ENCODE peak calls at places on chromosomes 4 and X, in six cellular contexts. V is H1; Q is cardiac muscle cell; S is upper lobe of right lung; A is A549; U is CD8-positive, alpha-beta T cell. M is an unnamed sample.

GRCh38 chr4:17665346-17665745 is 50.9 kb downstream of the MED28 start:
- DNase-seq in S (no peak), A (no peak), Q (no peak), V (no peak), U (no peak), M (no peak)

GRCh38 chr4:26206339-26206738 is 114.5 kb upstream of the RBPJ start:
- DNase-seq in V (no peak), Q (no peak), U (no peak), S (no peak), A (no peak), M (no peak)

GRCh38 chr4:102817021-102817605 is 10.2 kb downstream of the UBE2D3 start:
- DNase-seq in A (no peak), V (no peak), Q (no peak), S (no peak), U (no peak), M (no peak)

GRCh38 chrX:64204252-64204651 is 1.3 kb downstream of the AMER1 start:
- DNase-seq in V (peak; percentile 41), Q (no peak), S (peak; percentile 61), A (no peak), U (no peak), M (no peak)

GRCh38 chr4:157290622-157291021 is 70.1 kb downstream of the GRIA2 start:
- DNase-seq in V (no peak), S (no peak), U (no peak), Q (no peak), A (no peak), M (no peak)

GRCh38 chrX:10512258-10512657 is 108.1 kb downstream of the MID1 start:
- DNase-seq in Q (no peak), V (no peak), U (no peak), S (no peak), A (no peak), M (no peak)

GRCh38 chr4:61828960-61829359 is 628.8 kb downstream of the ADGRL3 start:
- DNase-seq in A (no peak), V (no peak), U (no peak), Q (no peak), S (no peak), M (no peak)

GRCh38 chrX:148806145-148806868 is 305.9 kb downstream of the AFF2 start:
- DNase-seq in S (no peak), Q (no peak), V (peak; percentile 42), U (no peak), A (no peak), M (no peak)

GRCh38 chr4:74464291-74464690 is 19.4 kb downstream of the AREG start:
- DNase-seq in S (no peak), U (no peak), A (no peak), V (no peak), Q (no peak), M (no peak)

GRCh38 chrX:34521563-34521962 is 135.5 kb downstream of the TMEM47 start:
- DNase-seq in Q (no peak), A (peak; percentile 10), U (no peak), S (no peak), V (peak; percentile 39), M (no peak)

GRCh38 chr4:168177546-168178149 is 85.3 kb downstream of the ANXA10 start:
- DNase-seq in Q (no peak), V (no peak), U (no peak), A (no peak), S (no peak), M (no peak)

GRCh38 chr4:3723232-3723642 is 42.9 kb upstream of the ADRA2C start:
- DNase-seq in S (no peak), U (no peak), A (no peak), V (no peak), Q (no peak), M (no peak)

GRCh38 chr4:176818531-176818930 is 25.8 kb upstream of the VEGFC start:
- DNase-seq in S (no peak), A (no peak), Q (no peak), V (no peak), U (no peak), M (no peak)

GRCh38 chrX:63673896-63674295 is 111.1 kb downstream of the ARHGEF9 start:
- DNase-seq in U (no peak), A (no peak), S (no peak), V (no peak), Q (no peak), M (no peak)

GRCh38 chr4:140309124-140309870 is 64.1 kb upstream of the SCOC start:
- DNase-seq in U (no peak), V (no peak), A (peak; percentile 1), Q (no peak), S (no peak), M (no peak)

GRCh38 chrX:65035451-65035779 is 59.2 kb upstream of the ZC4H2 start:
- DNase-seq in Q (no peak), A (no peak), S (no peak), U (no peak), V (peak; percentile 46), M (peak; percentile 9)

GRCh38 chrX:63747331-63747730 is 37.7 kb downstream of the ARHGEF9 start:
- DNase-seq in A (no peak), V (no peak), S (no peak), U (no peak), Q (peak; percentile 14), M (no peak)

GRCh38 chr4:22686156-22686555 is 6.6 kb upstream of the GBA3 start:
- DNase-seq in V (no peak), S (no peak), Q (no peak), U (no peak), A (no peak), M (no peak)

GRCh38 chrX:133685806-133686205 is 270.5 kb upstream of the GPC4 start:
- DNase-seq in A (no peak), S (no peak), V (no peak), Q (no peak), U (no peak), M (no peak)

GRCh38 chr4:42309571-42310260 is 87.6 kb upstream of the SHISA3 start:
- DNase-seq in V (no peak), A (no peak), S (no peak), Q (no peak), U (no peak), M (no peak)

GRCh38 chr4:54525602-54526001 is 132.2 kb upstream of the KIT start:
- DNase-seq in V (no peak), Q (no peak), U (no peak), S (no peak), A (peak; percentile 15), M (no peak)

GRCh38 chr4:1815997-1816860 is 23.1 kb downstream of the FGFR3 start:
- DNase-seq in U (no peak), A (no peak), Q (no peak), S (no peak), V (no peak), M (no peak)

GRCh38 chrX:14865201-14865600 is 7.7 kb downstream of the FANCB start:
- DNase-seq in U (no peak), Q (no peak), V (no peak), S (no peak), A (no peak), M (no peak)

GRCh38 chr4:95532305-95532704 is 16.5 kb downstream of the UNC5C start:
- DNase-seq in A (no peak), V (no peak), S (no peak), Q (no peak), U (no peak), M (no peak)

GRCh38 chr4:95531141-95531540 is 17.6 kb downstream of the UNC5C start:
- DNase-seq in A (no peak), V (no peak), Q (peak; percentile 37), U (no peak), S (no peak), M (no peak)

GRCh38 chr4:95534032-95534431 is 14.7 kb downstream of the UNC5C start:
- DNase-seq in A (no peak), S (no peak), Q (no peak), V (no peak), U (no peak), M (no peak)

GRCh38 chr4:95535180-95535579 is 13.6 kb downstream of the UNC5C start:
- DNase-seq in S (no peak), V (no peak), U (no peak), Q (no peak), A (no peak), M (no peak)

DNA sequence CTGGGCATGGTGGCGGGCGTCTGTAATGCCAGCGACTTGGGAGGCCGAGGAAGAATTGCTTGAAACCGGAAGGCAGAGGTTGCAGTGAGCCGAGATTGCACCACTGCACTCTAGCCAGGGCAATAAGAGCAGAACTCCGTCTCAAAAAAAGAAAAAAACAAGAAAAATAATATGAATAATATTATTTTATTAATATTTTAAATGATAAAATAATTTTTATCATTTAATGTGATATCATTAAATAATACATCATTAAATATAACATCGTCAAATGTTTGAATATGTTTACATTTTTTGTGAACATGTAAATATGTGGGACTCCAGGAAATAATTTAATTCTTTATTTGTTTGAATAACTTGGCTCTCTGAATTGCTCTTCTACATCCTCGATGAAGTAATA is 15.5 kb downstream of the UNC5C start:
- DNase-seq in Q (no peak), S (no peak), U (no peak), V (no peak), A (no peak), M (no peak)
- H3K27ac ChIP-seq in Q (no peak overlapping the region), S (no peak overlapping the region), U (no peak overlapping the region), V (no peak overlapping the region), A (no peak overlapping the region), M (no peak overlapping the region)

GRCh38 chr4:86846921-86847320 is 2.3 kb downstream of the SLC10A6 start:
- DNase-seq in A (no peak), Q (no peak), S (no peak), V (no peak), U (no peak), M (no peak)

GRCh38 chr4:86847576-86847975 is 1.6 kb downstream of the SLC10A6 start:
- DNase-seq in Q (no peak), A (no peak), V (no peak), S (no peak), U (no peak), M (no peak)

GRCh38 chr4:86848732-86849617 is at the start of gene SLC10A6:
- DNase-seq in S (no peak), A (no peak), Q (no peak), U (no peak), V (no peak), M (no peak)

GRCh38 chr4:86848136-86848535 is 1.0 kb downstream of the SLC10A6 start:
- DNase-seq in Q (no peak), A (no peak), V (no peak), S (no peak), U (no peak), M (no peak)

GRCh38 chr4:86845593-86845992 is 3.6 kb downstream of the SLC10A6 start:
- DNase-seq in A (no peak), Q (no peak), V (no peak), S (no peak), U (no peak), M (no peak)
- H3K27ac ChIP-seq in A (no peak overlapping the region), Q (no peak overlapping the region), V (no peak overlapping the region), S (no peak overlapping the region), U (no peak overlapping the region), M (no peak overlapping the region)

GRCh38 chrX:70439016-70439415 is 5.6 kb upstream of the DLG3 start:
- DNase-seq in V (no peak), Q (no peak), S (no peak), U (no peak), A (no peak), M (no peak)
- H3K27ac ChIP-seq in V (no peak overlapping the region), Q (no peak overlapping the region), S (no peak overlapping the region), U (no peak overlapping the region), A (no peak overlapping the region), M (no peak overlapping the region)

GRCh38 chrX:13864264-13864663 is 47.4 kb upstream of the GPM6B start:
- DNase-seq in U (no peak), Q (no peak), A (no peak), S (no peak), V (no peak), M (no peak)
- H3K27ac ChIP-seq in U (no peak overlapping the region), Q (no peak overlapping the region), A (no peak overlapping the region), S (no peak overlapping the region), V (no peak overlapping the region), M (peak overlapping the region; percentile 71)

M was measured in caudate nucleus.